ENCODE peak calls at places on chromosome 2, in five cellular contexts. I is AG04450, C is left lung, K is MG63, A is iPS DF 6.9. H is an unnamed sample.

GRCh38 chr2:220336771-220337170 is 709.3 kb downstream of the SLC4A3 start:
- DNase-seq in I (no peak), K (no peak), A (no peak), C (no peak), H (no peak)

GRCh38 chr2:175030380-175031271 is 25.4 kb upstream of the CHN1 start:
- DNase-seq in A (peak; percentile 37), I (peak; percentile 8), C (no peak), K (peak; percentile 35), H (peak; percentile 23)

GRCh38 chr2:230824406-230824978 is 40.2 kb upstream of the ITM2C start:
- DNase-seq in C (no peak), K (peak; percentile 35), I (peak; percentile 70), A (peak; percentile 83), H (peak; percentile 67)

GRCh38 chr2:200752332-200752731 is 59.4 kb upstream of the BZW1 start:
- DNase-seq in A (no peak), K (no peak), I (no peak), C (no peak), H (no peak)

GRCh38 chr2:121489944-121490585 is 40.6 kb upstream of the RNU4ATAC start:
- DNase-seq in A (no peak), C (no peak), I (no peak), K (no peak), H (no peak)

GRCh38 chr2:24919977-24920812 is at the start of gene ADCY3:
- DNase-seq in K (peak; percentile 50), C (peak; percentile 85), A (no peak), I (no peak), H (no peak)

GRCh38 chr2:231512222-231512621 is 18.0 kb downstream of the NMUR1 start:
- DNase-seq in I (no peak), A (no peak), C (no peak), K (no peak), H (no peak)

GRCh38 chr2:217047209-217047998 is 187.5 kb upstream of the TNP1 start:
- DNase-seq in I (peak; percentile 67), A (no peak), C (no peak), K (no peak), H (peak; percentile 50)

GRCh38 chr2:1632006-1632348 is 112.3 kb downstream of the PXDN start:
- DNase-seq in K (peak; percentile 82), C (no peak), I (peak; percentile 43), A (no peak), H (peak; percentile 89)

GRCh38 chr2:63056309-63057065 is 5.9 kb downstream of the OTX1 start:
- DNase-seq in C (no peak), K (no peak), I (no peak), A (no peak), H (no peak)

GRCh38 chr2:96251721-96252292 is 14.0 kb downstream of the TMEM127 start:
- DNase-seq in C (no peak), K (peak; percentile 89), I (peak; percentile 85), A (no peak), H (peak; percentile 83)

GRCh38 chr2:215505044-215505786 is 69.3 kb upstream of the FN1 start:
- DNase-seq in I (peak; percentile 20), K (no peak), C (no peak), A (no peak), H (no peak)

GRCh38 chr2:85312404-85312803 is 15.4 kb downstream of the TGOLN2 start:
- DNase-seq in C (no peak), K (peak; percentile 85), A (no peak), I (peak; percentile 66), H (no peak)

GRCh38 chr2:75592028-75592427 is 31.3 kb upstream of the EVA1A start:
- DNase-seq in K (peak; percentile 17), A (no peak), I (no peak), C (no peak), H (peak; percentile 51)

GRCh38 chr2:110772383-110772755 is 40.0 kb downstream of the ACOXL start:
- DNase-seq in K (no peak), A (no peak), C (no peak), I (no peak), H (no peak)
- H3K27me3 ChIP-seq in K (no peaks in the 10 kb centered on the region), A (no peaks in the 10 kb centered on the region), C (no peaks in the 10 kb centered on the region), I (peaks cover 28% of the 10 kb centered on the region), H (peaks cover 45% of the 10 kb centered on the region)

DNA sequence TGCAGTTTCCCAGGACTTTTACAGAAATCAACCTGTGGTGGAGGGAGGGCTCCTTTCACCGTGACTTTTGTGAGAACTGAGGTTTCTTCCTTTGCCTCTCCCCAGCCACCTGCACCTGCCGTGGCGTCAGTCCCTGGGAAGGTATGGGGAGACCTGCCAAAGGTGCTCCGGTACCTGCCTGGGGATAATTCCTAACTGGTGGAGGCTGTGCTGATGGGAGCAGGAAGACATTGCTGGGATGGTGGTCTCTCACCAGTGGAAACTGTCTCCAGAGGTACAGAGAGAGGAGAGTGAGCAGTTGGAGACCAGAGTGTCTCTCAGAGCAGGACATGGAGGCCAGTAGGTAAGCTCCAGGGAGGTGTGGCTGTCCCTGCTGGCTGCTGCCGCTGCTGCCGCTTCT is 52.6 kb downstream of the CIB4 start:
- DNase-seq in I (no peak), A (no peak), C (no peak), K (no peak), H (peak; percentile 15)
- H3K27me3 ChIP-seq in I (peaks cover 47% of the 10 kb centered on the region), A (no peaks in the 10 kb centered on the region), C (peaks cover 25% of the 10 kb centered on the region), K (peaks cover 28% of the 10 kb centered on the region), H (peaks cover 67% of the 10 kb centered on the region)

GRCh38 chr2:44932564-44933392 is 8.7 kb upstream of the SIX3 start:
- DNase-seq in C (peak; percentile 61), I (no peak), K (no peak), A (no peak), H (no peak)
- H3K27me3 ChIP-seq in C (peaks cover 100% of the 10 kb centered on the region), I (peaks cover 91% of the 10 kb centered on the region), K (peaks cover 13% of the 10 kb centered on the region), A (peaks cover 89% of the 10 kb centered on the region), H (peaks cover 41% of the 10 kb centered on the region)

DNA sequence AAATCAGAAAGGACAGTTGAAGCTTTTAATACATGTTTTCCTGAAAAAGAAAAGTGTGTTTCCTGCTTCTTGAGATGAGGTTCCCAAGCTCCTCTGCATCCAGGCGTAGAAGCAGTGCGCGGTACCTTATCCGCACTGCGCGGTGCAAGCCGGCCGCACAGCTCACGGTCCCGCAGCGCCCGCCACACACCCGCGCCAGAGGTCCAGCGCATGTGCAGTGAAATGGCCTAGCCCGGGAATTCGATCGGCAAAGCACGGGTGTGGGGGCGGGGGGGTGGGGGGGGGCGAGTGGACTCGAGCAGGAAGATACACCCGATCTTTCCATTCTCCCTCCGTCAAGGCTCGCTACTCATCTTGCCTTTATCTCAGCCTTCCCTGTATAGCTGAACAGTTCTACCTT is 10.1 kb downstream of the HOXD8 start:
- DNase-seq in I (no peak), K (peak; percentile 69), A (no peak), C (no peak), H (no peak)
- H3K27me3 ChIP-seq in I (peaks cover 81% of the 10 kb centered on the region), K (no peaks in the 10 kb centered on the region), A (peaks cover 87% of the 10 kb centered on the region), C (peaks cover 100% of the 10 kb centered on the region), H (no peaks in the 10 kb centered on the region)

GRCh38 chr2:72915076-72915906 is 2.0 kb upstream of the EMX1 start:
- DNase-seq in C (no peak), A (no peak), K (no peak), I (no peak), H (peak; percentile 39)

GRCh38 chr2:72908741-72909140 is 8.6 kb upstream of the EMX1 start:
- DNase-seq in I (no peak), C (no peak), A (no peak), K (no peak), H (no peak)

GRCh38 chr2:72914226-72915075 is 2.9 kb upstream of the EMX1 start:
- DNase-seq in A (no peak), C (no peak), I (no peak), K (no peak), H (peak; percentile 36)

GRCh38 chr2:72913531-72914225 is 3.6 kb upstream of the EMX1 start:
- DNase-seq in K (no peak), I (no peak), A (no peak), C (no peak), H (peak; percentile 22)

GRCh38 chr2:72911256-72911655 is 6.1 kb upstream of the EMX1 start:
- DNase-seq in I (no peak), A (no peak), K (no peak), C (no peak), H (no peak)
- H3K27me3 ChIP-seq in I (peaks cover 76% of the 10 kb centered on the region), A (peaks cover 34% of the 10 kb centered on the region), K (peaks cover 79% of the 10 kb centered on the region), C (peaks cover 100% of the 10 kb centered on the region), H (peaks cover 92% of the 10 kb centered on the region)

DNA sequence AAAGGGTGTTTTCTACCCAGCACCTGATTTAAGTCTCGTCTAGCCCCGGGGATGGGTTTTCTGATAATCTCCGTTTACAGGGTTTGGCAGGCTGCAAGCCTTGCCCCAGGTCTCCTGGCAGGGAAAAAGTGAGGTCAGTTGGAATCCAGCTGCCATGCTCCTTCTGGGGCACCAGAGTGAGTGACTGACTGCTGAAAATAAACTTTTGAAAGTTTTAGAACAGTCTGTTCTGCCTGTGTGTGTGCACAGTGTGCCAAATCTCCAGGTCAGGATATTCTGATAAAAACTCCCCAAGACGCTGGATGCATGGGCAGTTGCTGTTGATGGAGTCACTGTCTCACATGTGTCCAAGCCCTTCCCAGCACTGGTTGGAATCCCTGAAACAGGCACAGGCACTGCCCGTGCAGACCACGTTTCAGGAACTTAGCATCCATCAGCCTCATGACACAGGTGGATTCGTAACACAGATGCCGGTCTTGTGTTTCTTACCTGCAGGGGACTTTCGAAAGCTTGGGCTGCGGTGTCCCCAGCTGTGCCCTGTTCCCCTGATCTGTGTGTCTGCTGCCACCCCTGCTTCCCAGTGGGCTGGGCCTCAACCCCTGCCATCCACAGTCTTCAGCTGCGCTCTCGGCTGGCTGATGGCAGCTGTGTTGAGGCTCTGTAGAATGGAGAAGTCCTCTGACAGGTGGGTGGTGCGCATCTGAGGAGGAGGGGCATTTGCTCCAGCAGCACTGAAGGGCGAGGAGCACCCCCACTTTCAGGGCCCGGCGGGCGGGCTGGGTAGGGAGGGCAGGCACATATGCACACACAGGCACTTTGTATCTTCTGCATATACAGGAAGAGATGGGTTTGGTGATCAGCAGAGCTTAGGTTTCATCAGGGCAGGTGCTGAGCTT is 65.0 kb downstream of the SH3RF3 start:
- DNase-seq in C (no peak), K (no peak), A (no peak), I (no peak), H (no peak)
- H3K27me3 ChIP-seq in C (no peaks in the 10 kb centered on the region), K (no peaks in the 10 kb centered on the region), A (no peaks in the 10 kb centered on the region), I (no peaks in the 10 kb centered on the region), H (no peaks in the 10 kb centered on the region)

H was measured in SJSA1.